ENCODE peak calls at places on chromosome 15, in nine cellular contexts. B, J, Y, L, U, K, M, N and I are unnamed samples.

GRCh38 chr15:89395461-89395875 is 60.8 kb upstream of the POLG start:
- DNase-seq in B (no peak), J (no peak), Y (no peak), L (no peak), U (no peak), K (no peak), M (no peak), N (no peak), I (no peak)

GRCh38 chr15:52464478-52464877 is 64.2 kb downstream of the MYO5A start:
- DNase-seq in B (no peak), J (no peak), Y (no peak), L (no peak), U (no peak), K (no peak), M (peak), N (no peak), I (no peak)

GRCh38 chr15:68415501-68416157 is 16.3 kb downstream of the ITGA11 start:
- DNase-seq in B (no peak), J (no peak), Y (no peak), L (no peak), U (peak), K (no peak), M (no peak), N (no peak), I (no peak)

GRCh38 chr15:51848811-51849210 is 19.4 kb downstream of the TMOD3 start:
- DNase-seq in B (no peak), J (no peak), Y (no peak), L (no peak), U (no peak), K (no peak), M (no peak), N (no peak), I (no peak)

GRCh38 chr15:65411470-65412071 is 11.2 kb downstream of the IGDCC4 start:
- DNase-seq in B (no peak), J (no peak), Y (no peak), L (no peak), U (no peak), K (no peak), M (no peak), N (no peak), I (no peak)

GRCh38 chr15:30974112-30974511 is 17.3 kb downstream of the MTMR10 start:
- DNase-seq in B (no peak), J (no peak), Y (no peak), L (no peak), U (no peak), K (no peak), M (no peak), N (no peak), I (no peak)

GRCh38 chr15:101045835-101046691 is 126.9 kb downstream of the LRRK1 start:
- DNase-seq in B (peak), J (no peak), Y (no peak), L (peak), U (peak), K (no peak), M (no peak), N (no peak), I (no peak)

GRCh38 chr15:31840849-31841476 is 189.4 kb upstream of the CHRNA7 start:
- DNase-seq in B (no peak), J (no peak), Y (no peak), L (no peak), U (peak), K (no peak), M (no peak), N (no peak), I (no peak)

GRCh38 chr15:23645379-23646164 is 2.1 kb downstream of the MAGEL2 start:
- DNase-seq in B (no peak), J (peak), Y (no peak), L (peak), U (no peak), K (no peak), M (no peak), N (no peak), I (peak)

GRCh38 chr15:68843425-68844311 is 23.0 kb upstream of the ANP32A start:
- DNase-seq in B (no peak), J (peak), Y (peak), L (peak), U (no peak), K (no peak), M (peak), N (peak), I (peak)

GRCh38 chr15:64749999-64750657 is 25.3 kb downstream of the RBPMS2 start:
- DNase-seq in B (no peak), J (peak), Y (no peak), L (peak), U (peak), K (peak), M (no peak), N (no peak), I (peak)

GRCh38 chr15:43168192-43169107 is 16.8 kb upstream of the CCNDBP1 start:
- DNase-seq in B (no peak), J (no peak), Y (no peak), L (no peak), U (peak), K (no peak), M (no peak), N (no peak), I (no peak)
- TF ChIP-seq CTCF in B (no peak), J (no peak), Y (no peak), L (no peak), U (no peak), K (no peak), M (no peak), N (no peak), I (no peak)

GRCh38 chr15:66786222-66786621 is 84.2 kb downstream of the SMAD6 start:
- DNase-seq in B (no peak), J (no peak), Y (no peak), L (no peak), U (no peak), K (no peak), M (no peak), N (no peak), I (no peak)

GRCh38 chr15:66786708-66787471 is 84.9 kb downstream of the SMAD6 start:
- DNase-seq in B (no peak), J (no peak), Y (no peak), L (no peak), U (no peak), K (no peak), M (no peak), N (no peak), I (no peak)

GRCh38 chr15:66787472-66787871 is 85.4 kb downstream of the SMAD6 start:
- DNase-seq in B (no peak), J (no peak), Y (no peak), L (no peak), U (no peak), K (no peak), M (no peak), N (no peak), I (no peak)

GRCh38 chr15:66788024-66788423 is 86.0 kb downstream of the SMAD6 start:
- DNase-seq in B (no peak), J (no peak), Y (no peak), L (no peak), U (no peak), K (no peak), M (no peak), N (no peak), I (no peak)

DNA sequence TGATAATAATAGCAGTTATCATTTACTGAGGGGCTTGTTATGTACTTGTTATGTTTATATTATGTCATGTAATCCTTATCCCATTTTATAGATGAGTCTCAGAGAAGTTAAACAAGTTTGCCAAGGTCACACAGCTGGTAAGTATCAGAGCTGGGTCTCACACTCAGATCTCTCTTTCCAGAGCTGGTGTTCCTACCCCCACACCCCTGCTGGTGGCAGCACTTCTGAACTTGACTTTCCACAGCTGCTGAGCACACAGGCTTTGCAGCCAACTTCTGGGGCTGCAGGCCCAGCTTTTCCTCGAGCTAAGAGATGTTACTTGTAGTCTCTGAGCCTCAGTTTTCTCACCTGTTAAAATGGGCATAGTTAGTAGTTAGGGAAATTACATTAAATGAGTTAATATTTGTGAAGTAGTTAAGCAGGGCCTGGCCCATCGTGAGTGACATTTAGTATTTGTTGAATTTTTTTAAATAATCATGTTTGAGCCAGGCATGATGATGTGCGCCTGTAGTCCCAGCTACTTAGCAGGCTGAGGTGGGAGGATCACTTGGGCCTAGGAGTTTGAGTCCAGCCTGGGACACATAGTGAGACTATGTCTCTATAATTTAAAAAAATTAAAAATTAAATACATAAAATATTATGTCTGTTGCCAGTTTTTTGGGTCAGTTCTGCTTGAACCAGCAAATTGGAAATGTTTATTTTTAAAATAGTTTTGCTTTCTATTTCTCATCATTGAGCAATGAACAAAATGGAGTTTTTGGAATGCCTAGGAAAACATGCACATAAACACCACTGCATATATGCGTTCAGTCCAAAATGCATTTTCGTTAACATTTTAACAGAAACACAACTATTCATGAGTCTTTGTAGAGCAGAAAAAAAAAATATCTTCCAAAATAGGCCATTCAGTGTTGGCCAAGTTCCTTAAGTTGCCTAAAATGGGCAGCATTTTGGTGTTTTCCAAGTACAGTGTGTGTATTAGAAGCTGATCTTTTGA is 87.3 kb downstream of the SMAD6 start:
- DNase-seq in B (no peak), J (peak), Y (no peak), L (no peak), U (no peak), K (no peak), M (no peak), N (no peak), I (no peak)
- TF ChIP-seq CTCF in B (no peak), J (no peak), Y (peak), L (no peak), U (peak), K (peak), M (peak), N (no peak), I (no peak)

GRCh38 chr15:70265466-70265978 is 167.8 kb upstream of the TLE3 start:
- DNase-seq in B (no peak), J (no peak), Y (no peak), L (no peak), U (no peak), K (no peak), M (no peak), N (no peak), I (no peak)
- TF ChIP-seq CTCF in B (no peak), J (no peak), Y (peak), L (no peak), U (peak), K (no peak), M (peak), N (no peak), I (no peak)

GRCh38 chr15:57747206-57747605 is 40.7 kb downstream of the POLR2M start:
- DNase-seq in B (no peak), J (no peak), Y (no peak), L (no peak), U (peak), K (no peak), M (no peak), N (no peak), I (no peak)

GRCh38 chr15:57740048-57740447 is 33.5 kb downstream of the POLR2M start:
- DNase-seq in B (no peak), J (no peak), Y (no peak), L (no peak), U (no peak), K (no peak), M (no peak), N (no peak), I (no peak)

GRCh38 chr15:57741089-57741488 is 34.6 kb downstream of the POLR2M start:
- DNase-seq in B (no peak), J (no peak), Y (no peak), L (no peak), U (no peak), K (no peak), M (no peak), N (no peak), I (no peak)

GRCh38 chr15:57746752-57747151 is 40.2 kb downstream of the POLR2M start:
- DNase-seq in B (no peak), J (no peak), Y (no peak), L (no peak), U (no peak), K (no peak), M (no peak), N (no peak), I (no peak)

GRCh38 chr15:57743424-57743823 is 36.9 kb downstream of the POLR2M start:
- DNase-seq in B (no peak), J (peak), Y (no peak), L (no peak), U (no peak), K (no peak), M (no peak), N (no peak), I (no peak)
- TF ChIP-seq CTCF in B (no peak), J (no peak), Y (no peak), L (no peak), U (no peak), K (peak), M (no peak), N (no peak), I (no peak)

DNA sequence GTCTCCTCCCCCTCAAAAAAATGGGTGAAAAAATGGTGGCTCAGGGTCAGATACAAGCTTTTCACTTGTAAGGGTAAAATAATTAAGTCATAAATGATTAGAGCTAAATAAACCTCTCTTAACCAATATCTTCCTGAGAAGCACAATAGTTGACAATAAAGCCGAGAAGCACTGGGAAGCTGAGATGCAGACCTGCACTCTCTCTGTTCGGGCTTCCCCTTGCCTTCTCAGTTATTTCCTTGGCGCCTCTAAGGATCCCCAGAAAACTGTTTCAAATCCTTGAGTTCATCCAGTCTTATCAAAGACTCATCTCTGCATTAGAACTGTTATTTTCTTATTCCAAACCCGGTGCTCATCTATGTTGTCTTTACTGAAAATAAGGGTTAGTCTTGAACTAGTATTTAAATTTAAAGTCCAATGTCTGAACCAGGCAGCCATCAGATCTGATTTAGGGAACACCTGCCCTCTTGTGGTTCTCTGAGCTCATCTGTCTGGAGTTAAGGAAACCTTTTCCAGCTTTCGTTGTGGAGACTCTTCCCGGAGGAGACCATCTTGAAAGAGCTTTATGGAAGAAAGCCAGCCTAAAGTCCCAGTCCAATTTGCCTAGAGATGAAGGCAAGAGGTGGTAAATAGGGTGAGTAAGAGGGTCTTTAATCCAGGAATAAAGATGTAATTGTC is 256.4 kb upstream of the MCTP2 start:
- DNase-seq in B (peak), J (peak), Y (no peak), L (no peak), U (no peak), K (peak), M (no peak), N (no peak), I (peak)
- TF ChIP-seq CTCF in B (no peak), J (peak), Y (peak), L (peak), U (peak), K (no peak), M (no peak), N (no peak), I (peak)

GRCh38 chr15:73792429-73792828 is 39.3 kb upstream of the INSYN1 start:
- DNase-seq in B (no peak), J (no peak), Y (no peak), L (no peak), U (no peak), K (no peak), M (no peak), N (no peak), I (no peak)
- TF ChIP-seq CTCF in B (no peak), J (no peak), Y (no peak), L (no peak), U (no peak), K (no peak), M (no peak), N (no peak), I (no peak)

DNA sequence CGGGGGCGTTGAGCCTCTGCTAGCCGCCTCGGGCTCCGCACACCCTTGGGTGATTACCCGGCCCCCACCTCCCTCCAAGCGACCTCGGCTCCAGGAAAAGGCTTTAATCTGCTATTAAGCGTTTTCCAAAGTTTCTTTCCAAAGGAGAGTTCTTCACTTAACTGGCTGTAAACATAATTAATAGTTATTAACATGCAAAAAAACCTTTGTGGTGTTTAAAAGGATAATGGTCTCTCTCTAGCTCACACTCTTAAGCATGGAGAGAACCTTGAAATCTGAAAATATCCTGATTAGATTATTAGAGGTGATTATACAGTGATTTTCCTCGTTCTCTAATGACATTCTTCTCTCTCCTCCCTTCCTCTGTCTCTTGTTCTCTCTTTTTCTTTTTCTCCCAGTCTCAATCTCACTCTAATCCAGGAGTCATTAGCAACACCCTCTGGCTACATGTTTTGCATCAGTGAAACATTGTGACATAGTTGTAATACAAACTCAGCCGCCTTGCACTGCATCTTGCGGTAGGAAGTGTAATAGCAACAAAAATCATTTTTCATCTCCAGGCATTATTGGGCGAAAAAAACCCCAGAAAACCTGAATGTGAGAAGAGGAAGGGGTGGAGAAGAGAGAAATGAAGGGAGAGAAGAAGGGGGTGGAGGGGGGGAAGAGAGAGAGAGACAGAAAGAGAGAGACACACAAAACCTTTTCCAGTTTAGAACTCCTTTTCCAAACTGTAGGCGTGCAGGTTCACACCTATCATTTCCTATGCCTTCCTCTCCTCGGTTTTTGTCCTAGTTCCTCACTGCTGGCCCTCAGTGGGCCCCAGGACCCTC is 24.4 kb downstream of the NR2F2 start:
- DNase-seq in B (no peak), J (no peak), Y (no peak), L (no peak), U (no peak), K (peak), M (no peak), N (no peak), I (no peak)
- TF ChIP-seq CTCF in B (no peak), J (no peak), Y (peak), L (no peak), U (peak), K (peak), M (no peak), N (no peak), I (no peak)

DNA sequence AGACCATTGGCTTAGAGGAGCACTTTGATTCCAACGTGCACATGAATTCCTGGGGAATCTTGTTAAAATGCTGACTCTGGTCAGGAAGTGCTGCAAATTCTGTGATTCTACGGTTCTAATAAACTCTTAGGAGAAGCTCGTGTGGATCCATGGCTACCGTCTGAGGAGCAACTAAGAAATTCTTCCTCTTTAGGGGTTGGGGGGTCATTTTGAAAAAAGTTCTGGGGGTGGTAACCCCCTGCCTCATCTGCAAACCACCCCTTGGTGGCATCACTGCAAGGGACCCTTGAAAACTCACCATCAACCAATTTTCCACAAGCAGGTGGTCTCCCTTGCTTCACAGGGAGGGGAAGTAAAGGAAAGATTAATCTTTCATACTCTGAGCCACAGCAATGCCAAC is 52.2 kb upstream of the IGF1R start:
- DNase-seq in B (no peak), J (no peak), Y (no peak), L (no peak), U (no peak), K (no peak), M (no peak), N (no peak), I (no peak)
- TF ChIP-seq CTCF in B (no peak), J (no peak), Y (no peak), L (no peak), U (no peak), K (no peak), M (no peak), N (no peak), I (no peak)